ENCODE peak calls at places on chromosomes 13 and 19, in six cellular contexts. One of them, this sample, is unnamed.

GRCh38 chr13:32528358-32528757 is 10.2 kb downstream of the N4BP2L2 start:
- DNase-seq in GM12878: no peak
- DNase-seq in HepG2: no peak
- DNase-seq in GM12892: no peak
- DNase-seq in H1: no peak
- DNase-seq in K562: no peak
- DNase-seq in this sample: no peak

GRCh38 chr19:6707011-6707657 is 13.3 kb downstream of the C3 start:
- DNase-seq in GM12892: no peak
- DNase-seq in GM12878: no peak
- DNase-seq in H1: no peak
- DNase-seq in K562: no peak
- DNase-seq in HepG2: no peak
- DNase-seq in this sample: no peak

GRCh38 chr13:94065741-94066140 is 413.7 kb downstream of the DCT start:
- DNase-seq in H1: no peak
- DNase-seq in GM12878: no peak
- DNase-seq in K562: no peak
- DNase-seq in GM12892: no peak
- DNase-seq in HepG2: no peak
- DNase-seq in this sample: no peak

GRCh38 chr13:100916943-100917342 is 242.3 kb upstream of the TMTC4 start:
- DNase-seq in K562: no peak
- DNase-seq in GM12878: no peak
- DNase-seq in GM12892: no peak
- DNase-seq in HepG2: no peak
- DNase-seq in H1: no peak
- DNase-seq in this sample: no peak

GRCh38 chr19:3547301-3547731 is 8.3 kb downstream of the TEKTIP1 start:
- DNase-seq in H1: no peak
- DNase-seq in GM12878: no peak
- DNase-seq in HepG2: no peak
- DNase-seq in K562: peak
- DNase-seq in GM12892: no peak
- DNase-seq in this sample: no peak

GRCh38 chr13:52615817-52616216 is 26.4 kb upstream of the HNRNPA1L2 start:
- DNase-seq in H1: no peak
- DNase-seq in GM12878: no peak
- DNase-seq in K562: no peak
- DNase-seq in GM12892: no peak
- DNase-seq in HepG2: peak
- DNase-seq in this sample: no peak

GRCh38 chr13:94431987-94432386 is 47.5 kb downstream of the DCT start:
- DNase-seq in GM12878: no peak
- DNase-seq in HepG2: no peak
- DNase-seq in H1: no peak
- DNase-seq in GM12892: no peak
- DNase-seq in K562: no peak
- DNase-seq in this sample: no peak

GRCh38 chr13:112814905-112815585 is 125.2 kb downstream of the ATP11A start:
- DNase-seq in GM12892: no peak
- DNase-seq in K562: no peak
- DNase-seq in H1: no peak
- DNase-seq in GM12878: no peak
- DNase-seq in HepG2: no peak
- DNase-seq in this sample: no peak

GRCh38 chr13:113418722-113419049 is 34.6 kb downstream of the ADPRHL1 start:
- DNase-seq in H1: no peak
- DNase-seq in GM12878: no peak
- DNase-seq in GM12892: no peak
- DNase-seq in HepG2: no peak
- DNase-seq in K562: no peak
- DNase-seq in this sample: no peak

GRCh38 chr19:33505168-33505567 is 16.4 kb downstream of the PEPD start:
- DNase-seq in H1: no peak
- DNase-seq in GM12892: no peak
- DNase-seq in GM12878: no peak
- DNase-seq in HepG2: no peak
- DNase-seq in K562: no peak
- DNase-seq in this sample: no peak

DNA sequence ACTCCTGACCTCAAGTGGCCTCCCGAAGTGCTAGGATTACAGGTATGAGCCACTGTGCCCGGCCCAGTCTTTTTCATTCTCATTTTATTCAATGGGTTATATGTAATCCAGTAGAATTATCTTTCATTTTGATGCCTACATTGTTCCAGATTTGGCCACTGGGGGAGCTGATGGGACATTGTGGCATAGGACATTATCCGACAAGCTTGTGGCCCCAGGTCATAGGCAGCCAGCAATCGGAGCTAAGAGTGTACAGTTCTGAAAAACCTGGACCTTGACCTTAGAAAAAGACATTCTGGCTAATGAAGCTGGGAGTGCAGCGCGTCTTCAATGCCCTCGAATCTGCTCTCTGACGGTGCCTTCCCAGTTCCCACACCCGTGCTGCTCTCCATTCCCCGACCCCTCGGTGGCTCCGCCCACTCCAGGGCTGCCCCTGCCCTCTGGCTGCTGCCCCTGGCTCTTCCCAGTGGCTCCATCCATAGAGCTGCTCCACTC is 108.7 kb downstream of the TEX29 start:
- DNase-seq in GM12878: no peak
- DNase-seq in K562: peak
- DNase-seq in H1: no peak
- DNase-seq in GM12892: no peak
- DNase-seq in HepG2: peak
- DNase-seq in this sample: peak
- TF ChIP-seq TAF1 in GM12878: no peak
- TF ChIP-seq TAF1 in K562: no peak
- TF ChIP-seq TAF1 in H1: no peak
- TF ChIP-seq TAF1 in GM12892: no peak
- TF ChIP-seq TAF1 in HepG2: no peak
- TF ChIP-seq TAF1 in this sample: no peak

GRCh38 chr13:105904034-105904742 is 631.3 kb downstream of the EFNB2 start:
- DNase-seq in GM12878: no peak
- DNase-seq in GM12892: no peak
- DNase-seq in HepG2: no peak
- DNase-seq in K562: no peak
- DNase-seq in H1: no peak
- DNase-seq in this sample: no peak

GRCh38 chr13:105907319-105908019 is 628.0 kb downstream of the EFNB2 start:
- DNase-seq in HepG2: no peak
- DNase-seq in K562: no peak
- DNase-seq in GM12878: no peak
- DNase-seq in GM12892: no peak
- DNase-seq in H1: no peak
- DNase-seq in this sample: no peak

DNA sequence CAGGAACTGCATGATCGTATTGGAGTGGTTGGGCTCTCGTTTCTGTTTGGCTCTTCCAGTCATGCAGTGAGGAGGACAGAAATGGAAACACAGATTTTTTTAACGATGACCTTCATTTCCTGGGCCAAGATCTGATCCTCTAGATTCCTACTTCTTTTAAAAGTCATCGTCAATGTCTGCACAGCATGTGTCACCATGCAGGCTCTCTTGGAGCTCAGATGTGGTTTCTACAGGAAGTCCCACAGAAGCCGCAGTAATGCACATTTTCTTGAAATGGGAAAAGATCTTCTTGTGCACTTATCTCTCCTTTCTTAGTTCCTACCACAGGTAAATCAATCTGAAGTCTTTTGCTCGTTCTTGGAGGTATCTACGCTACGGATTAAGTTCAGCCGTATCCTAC is 626.9 kb downstream of the EFNB2 start:
- DNase-seq in HepG2: no peak
- DNase-seq in H1: no peak
- DNase-seq in GM12892: no peak
- DNase-seq in K562: no peak
- DNase-seq in GM12878: no peak
- DNase-seq in this sample: no peak
- TF ChIP-seq POLR2AphosphoS5 in HepG2: no peak
- TF ChIP-seq POLR2AphosphoS5 in H1: no peak
- TF ChIP-seq POLR2AphosphoS5 in GM12892: no peak
- TF ChIP-seq POLR2AphosphoS5 in K562: no peak
- TF ChIP-seq POLR2AphosphoS5 in GM12878: no peak
- TF ChIP-seq POLR2AphosphoS5 in this sample: no peak

DNA sequence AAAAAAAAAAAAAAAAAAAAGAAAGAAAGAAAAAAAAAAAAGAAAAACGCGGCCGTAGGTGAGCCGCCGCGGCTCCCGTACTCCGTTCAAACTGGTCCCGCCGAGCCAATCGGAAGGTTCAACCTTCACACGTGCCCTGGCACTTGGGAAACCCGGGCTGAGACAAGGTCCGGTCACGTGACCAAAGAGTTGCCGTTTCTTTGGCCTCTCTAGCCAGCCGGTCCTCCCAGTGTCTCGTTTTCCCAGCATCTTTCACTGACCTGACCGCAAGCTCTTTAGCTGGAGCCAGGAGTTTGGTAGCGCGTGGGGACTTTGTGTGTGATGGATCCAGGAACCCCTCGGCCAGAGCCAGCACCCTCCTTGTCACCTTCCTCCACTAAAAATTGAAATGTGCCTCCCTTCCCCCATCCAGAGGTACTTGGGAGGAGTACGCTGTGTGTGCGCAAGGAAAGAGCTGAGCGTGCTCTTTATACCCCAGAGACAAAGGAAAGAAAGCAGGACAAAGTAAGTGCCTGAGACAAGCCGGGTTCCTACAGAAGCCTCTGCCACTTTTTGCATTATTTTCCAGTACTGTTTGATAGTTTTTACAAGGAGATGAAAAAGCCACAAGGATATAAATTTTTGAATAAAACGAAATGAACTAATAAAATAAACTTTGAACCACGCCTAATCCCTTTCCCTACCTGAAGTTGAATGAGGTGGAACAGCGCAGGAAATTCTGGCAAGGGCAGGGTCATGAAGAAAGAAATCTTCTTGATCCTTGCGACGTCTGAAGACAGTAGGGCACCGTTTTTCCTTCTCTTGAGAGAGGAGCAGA is 958 bp downstream of the TNPO2 start:
- DNase-seq in GM12892: peak
- DNase-seq in H1: peak
- DNase-seq in K562: peak
- DNase-seq in HepG2: peak
- DNase-seq in GM12878: peak
- DNase-seq in this sample: peak
- TF ChIP-seq POLR2A in GM12892: peak
- TF ChIP-seq POLR2A in H1: peak
- TF ChIP-seq POLR2A in K562: peak
- TF ChIP-seq POLR2A in HepG2: peak
- TF ChIP-seq POLR2A in GM12878: peak
- TF ChIP-seq POLR2A in this sample: peak

GRCh38 chr19:50378863-50379236 is 2.6 kb downstream of the NR1H2 start:
- DNase-seq in HepG2: no peak
- DNase-seq in K562: no peak
- DNase-seq in GM12892: no peak
- DNase-seq in H1: no peak
- DNase-seq in GM12878: no peak
- DNase-seq in this sample: no peak
- TF ChIP-seq TAF1 in HepG2: no peak
- TF ChIP-seq TAF1 in K562: no peak
- TF ChIP-seq TAF1 in GM12892: no peak
- TF ChIP-seq TAF1 in H1: no peak
- TF ChIP-seq TAF1 in GM12878: no peak
- TF ChIP-seq TAF1 in this sample: no peak

GRCh38 chr19:16371540-16371986 is 46.9 kb downstream of the KLF2 start:
- DNase-seq in GM12878: peak
- DNase-seq in K562: peak
- DNase-seq in GM12892: peak
- DNase-seq in HepG2: no peak
- DNase-seq in H1: no peak
- DNase-seq in this sample: peak
- TF ChIP-seq POLR2AphosphoS5 in GM12878: no peak
- TF ChIP-seq POLR2AphosphoS5 in K562: no peak
- TF ChIP-seq POLR2AphosphoS5 in GM12892: no peak
- TF ChIP-seq POLR2AphosphoS5 in HepG2: no peak
- TF ChIP-seq POLR2AphosphoS5 in H1: no peak
- TF ChIP-seq POLR2AphosphoS5 in this sample: no peak

DNA sequence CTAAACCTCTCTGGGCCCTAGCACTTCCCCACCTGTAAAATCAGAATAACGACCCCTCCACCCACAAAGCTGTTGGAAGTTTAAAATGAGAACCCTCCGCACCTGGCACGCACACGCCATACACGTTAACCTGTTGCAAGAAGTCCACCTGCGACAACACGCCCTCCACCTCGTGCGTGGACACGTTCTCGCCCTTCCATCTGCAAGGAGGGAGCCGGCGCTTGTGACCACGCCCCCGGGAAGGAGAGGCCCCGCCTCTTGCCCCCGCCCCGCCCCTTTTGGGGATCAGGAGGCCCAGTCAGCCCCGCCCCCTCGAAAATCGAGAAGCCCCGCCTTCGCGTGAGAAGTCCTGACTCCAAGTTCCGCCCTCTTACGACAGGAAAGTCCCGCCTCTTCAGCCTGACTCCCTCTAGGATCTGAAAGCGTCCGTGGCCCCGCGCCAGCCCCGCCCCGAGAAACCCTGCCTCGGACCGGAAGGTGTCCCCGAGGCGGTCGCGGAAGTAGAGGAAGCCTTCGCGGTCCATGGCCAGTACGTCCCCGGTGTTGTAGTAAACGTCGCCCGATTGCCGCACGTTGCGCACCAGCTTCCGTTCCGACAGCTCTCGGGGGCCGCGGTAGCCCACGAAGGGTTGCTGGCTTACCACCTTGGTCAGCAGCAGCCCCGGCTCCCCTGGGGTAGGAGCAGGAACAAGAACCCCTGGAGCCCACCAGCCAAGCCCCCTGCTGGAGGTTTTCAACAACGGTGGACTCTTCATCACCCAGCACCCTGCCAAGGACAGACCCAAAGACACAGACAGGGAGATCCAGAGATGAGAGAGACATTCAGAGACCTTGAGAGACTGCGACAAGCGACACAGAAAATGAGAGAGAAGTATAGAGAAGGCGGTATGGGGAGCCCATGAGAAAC is 12.5 kb downstream of the SLC27A5 start:
- DNase-seq in HepG2: peak
- DNase-seq in GM12878: peak
- DNase-seq in H1: peak
- DNase-seq in GM12892: peak
- DNase-seq in K562: peak
- DNase-seq in this sample: peak
- TF ChIP-seq POLR2A in HepG2: peak
- TF ChIP-seq POLR2A in GM12878: peak
- TF ChIP-seq POLR2A in H1: no peak
- TF ChIP-seq POLR2A in GM12892: peak
- TF ChIP-seq POLR2A in K562: peak
- TF ChIP-seq POLR2A in this sample: no peak

DNA sequence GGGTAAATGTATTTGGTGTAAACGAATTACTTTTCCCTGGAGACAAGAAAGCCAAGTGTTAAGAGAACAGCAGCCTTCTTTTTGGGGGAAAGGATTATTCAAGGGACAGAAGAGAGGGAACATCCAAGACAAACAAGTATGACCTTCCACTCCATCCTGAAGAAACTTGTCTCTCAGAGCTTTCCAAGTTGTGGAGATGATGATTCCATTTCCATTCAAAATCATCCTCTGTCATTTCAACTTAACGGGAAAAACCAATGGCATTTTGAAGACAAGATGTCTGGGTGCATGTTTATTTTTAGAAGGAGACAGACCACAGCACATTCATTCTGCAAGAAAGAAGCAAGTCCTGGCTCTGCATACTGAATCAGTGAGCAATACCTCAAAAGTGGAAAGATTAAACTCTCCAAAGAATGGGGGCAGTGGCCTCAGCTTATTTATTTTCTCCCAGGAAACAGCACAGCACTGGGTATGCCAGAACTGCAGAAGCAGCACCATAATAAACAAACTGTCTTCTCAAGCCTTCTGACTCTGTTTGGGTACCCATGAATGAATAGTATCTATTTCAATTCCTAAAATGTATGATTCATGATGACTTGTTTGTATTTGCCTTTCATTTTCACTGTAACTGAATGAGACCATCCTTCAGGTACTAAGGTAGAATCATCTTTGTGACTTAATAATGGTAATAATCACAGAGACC is 541.0 kb downstream of the RFC3 start:
- DNase-seq in H1: no peak
- DNase-seq in GM12892: no peak
- DNase-seq in HepG2: no peak
- DNase-seq in GM12878: no peak
- DNase-seq in K562: no peak
- DNase-seq in this sample: no peak
- TF ChIP-seq TAF1 in H1: no peak
- TF ChIP-seq TAF1 in GM12892: no peak
- TF ChIP-seq TAF1 in HepG2: no peak
- TF ChIP-seq TAF1 in GM12878: no peak
- TF ChIP-seq TAF1 in K562: no peak
- TF ChIP-seq TAF1 in this sample: no peak